ENCODE peak calls at places on chromosomes 1 and 21, in nine cellular contexts. J, R, F, T, G, H, X, Z and Y are unnamed samples.
A peak's percentile ranks its signal among the peaks of the same experiment; 100 is the strongest.

GRCh38 chr1:184941735-184942134 is 32.6 kb downstream of the NIBAN1 start:
- DNase-seq in Z (no peak), F (no peak), J (no peak), R (no peak), T (peak; percentile 33), H (no peak), X (no peak), G (no peak), Y (no peak)

GRCh38 chr1:17596186-17596585 is 56.7 kb downstream of the ARHGEF10L start:
- DNase-seq in H (no peak), J (no peak), T (no peak), F (no peak), Z (no peak), G (no peak), X (no peak), R (no peak), Y (no peak)

GRCh38 chr1:202613571-202613970 is 96.7 kb downstream of the SYT2 start:
- DNase-seq in F (no peak), G (no peak), R (no peak), X (no peak), T (no peak), J (no peak), H (no peak), Z (no peak), Y (no peak)

GRCh38 chr21:39263372-39263771 is 50.1 kb downstream of the BRWD1 start:
- DNase-seq in Z (peak; percentile 55), J (no peak), X (no peak), R (no peak), F (no peak), H (peak; percentile 72), T (no peak), G (no peak), Y (no peak)

GRCh38 chr21:17697474-17697873 is 84.8 kb upstream of the BTG3 start:
- DNase-seq in J (no peak), F (no peak), H (no peak), G (no peak), Z (no peak), R (no peak), T (no peak), X (no peak), Y (no peak)

GRCh38 chr1:11706292-11706691 is 14.8 kb downstream of the DRAXIN start:
- DNase-seq in X (no peak), F (no peak), G (no peak), J (no peak), R (no peak), H (no peak), Z (no peak), T (no peak), Y (no peak)

GRCh38 chr1:175317309-175317708 is 124.7 kb upstream of the KIAA0040 start:
- DNase-seq in H (peak; percentile 7), J (no peak), T (no peak), R (no peak), F (no peak), X (no peak), Z (no peak), G (no peak), Y (no peak)

GRCh38 chr1:155941845-155942507 is 538 bp downstream of the RXFP4 start:
- DNase-seq in F (no peak), X (no peak), H (no peak), T (no peak), Z (no peak), J (no peak), R (no peak), G (no peak), Y (no peak)

GRCh38 chr1:228000416-228000815 is 6.4 kb upstream of the WNT3A start:
- DNase-seq in T (no peak), R (no peak), F (no peak), J (no peak), G (no peak), X (no peak), H (no peak), Z (no peak), Y (no peak)

GRCh38 chr1:6460349-6461236 is 5.4 kb downstream of the TNFRSF25 start:
- DNase-seq in F (peak; percentile 85), X (no peak), Z (no peak), G (no peak), H (no peak), R (no peak), J (no peak), T (peak; percentile 86), Y (no peak)

GRCh38 chr1:72009756-72010441 is 272.4 kb downstream of the NEGR1 start:
- DNase-seq in Z (no peak), G (no peak), T (no peak), F (no peak), H (no peak), J (no peak), X (no peak), R (no peak), Y (no peak)

GRCh38 chr21:45948576-45949141 is 32.9 kb upstream of the COL6A1 start:
- DNase-seq in T (no peak), X (no peak), Z (no peak), R (no peak), H (peak; percentile 33), J (no peak), G (no peak), F (no peak), Y (no peak)

GRCh38 chr1:58764294-58764978 is 19.4 kb downstream of the JUN start:
- DNase-seq in R (no peak), F (no peak), H (peak; percentile 85), X (no peak), Z (peak; percentile 81), G (no peak), J (peak; percentile 85), T (no peak), Y (no peak)

GRCh38 chr1:239418241-239418640 is 31.9 kb downstream of the CHRM3 start:
- DNase-seq in H (no peak), X (no peak), Z (no peak), G (no peak), F (no peak), T (no peak), J (no peak), R (no peak), Y (no peak)

GRCh38 chr1:2465371-2466269 is 10.5 kb upstream of the PLCH2 start:
- DNase-seq in R (no peak), T (no peak), X (no peak), H (no peak), F (no peak), G (no peak), J (no peak), Z (no peak), Y (no peak)

GRCh38 chr1:68600049-68600661 is 103.3 kb upstream of the DEPDC1 start:
- DNase-seq in R (peak; percentile 2), X (no peak), H (peak; percentile 31), J (peak; percentile 23), Z (peak; percentile 8), T (no peak), F (no peak), G (no peak), Y (no peak)

GRCh38 chr1:156100205-156100995 is 14.1 kb upstream of the LMNA start:
- DNase-seq in J (no peak), H (no peak), G (no peak), Z (no peak), X (peak; percentile 33), R (no peak), F (no peak), T (peak; percentile 18), Y (no peak)

GRCh38 chr1:67773462-67773861 is 59.8 kb downstream of the GNG12 start:
- DNase-seq in G (no peak), H (peak; percentile 32), X (no peak), Z (no peak), J (no peak), F (no peak), R (no peak), T (no peak), Y (no peak)

GRCh38 chr21:38159355-38159754 is 97.4 kb upstream of the KCNJ15 start:
- DNase-seq in F (no peak), X (peak; percentile 42), Z (peak; percentile 94), R (peak; percentile 38), H (peak; percentile 95), T (peak; percentile 56), G (no peak), J (peak; percentile 89), Y (peak; percentile 52)

GRCh38 chr1:38015978-38016640 is 3.6 kb downstream of the UTP11 start:
- DNase-seq in F (no peak), X (no peak), H (no peak), T (no peak), J (no peak), R (no peak), G (no peak), Z (no peak), Y (no peak)

GRCh38 chr1:203898458-203899244 is 37.3 kb downstream of the SNRPE start:
- DNase-seq in H (no peak), X (no peak), Z (no peak), J (no peak), T (no peak), G (no peak), R (no peak), F (no peak), Y (no peak)

GRCh38 chr1:186044079-186044685 is 310.0 kb downstream of the HMCN1 start:
- DNase-seq in T (no peak), R (no peak), F (no peak), Z (no peak), H (no peak), J (no peak), X (no peak), G (no peak), Y (no peak)